ENCODE peak calls at places on chromosomes 1 and 21, in five cellular contexts. U is CD8-positive, alpha-beta T cell; A is ovary; L is heart left ventricle; R is breast epithelium. P is an unnamed sample. For H3K36me3, the result is how much of the 10 kb centered on the place peaks cover.

GRCh38 chr1:169546087-169546995 is 39.9 kb downstream of the F5 start:
- DNase-seq in U (peak), A (peak), L (peak), R (no peak), P (no peak)

GRCh38 chr1:245264226-245264625 is 109.4 kb downstream of the KIF26B start:
- DNase-seq in U (no peak), A (no peak), L (no peak), R (no peak), P (no peak)

GRCh38 chr1:165737196-165737595 is 31.5 kb downstream of the TMCO1 start:
- DNase-seq in U (no peak), A (no peak), L (no peak), R (no peak), P (no peak)

GRCh38 chr1:2489615-2490014 is 13.5 kb downstream of the PLCH2 start:
- DNase-seq in U (no peak), A (no peak), L (no peak), R (no peak), P (no peak)

GRCh38 chr1:24713736-24714135 is 31.5 kb upstream of the CLIC4 start:
- DNase-seq in U (no peak), A (no peak), L (no peak), R (no peak), P (no peak)

GRCh38 chr1:231931846-231932454 is 305.4 kb downstream of the DISC1 start:
- DNase-seq in U (no peak), A (no peak), L (no peak), R (no peak), P (no peak)

GRCh38 chr1:12464627-12465056 is 153.4 kb downstream of the DHRS3 start:
- DNase-seq in U (no peak), A (no peak), L (peak), R (no peak), P (peak)

GRCh38 chr21:15257646-15258045 is 192.8 kb upstream of the NRIP1 start:
- DNase-seq in U (no peak), A (no peak), L (no peak), R (no peak), P (no peak)

GRCh38 chr1:241902376-241903067 is 54.5 kb downstream of the EXO1 start:
- DNase-seq in U (no peak), A (no peak), L (no peak), R (no peak), P (no peak)

GRCh38 chr1:35637401-35637809 is 3.9 kb downstream of the PSMB2 start:
- DNase-seq in U (no peak), A (no peak), L (no peak), R (no peak), P (no peak)

GRCh38 chr21:45541221-45542039 is 810 bp downstream of the SLC19A1 start:
- DNase-seq in U (peak), A (peak), L (peak), R (peak), P (peak)

GRCh38 chr1:34929853-34930701 is 627 bp upstream of the DLGAP3 start:
- DNase-seq in U (no peak), A (no peak), L (no peak), R (no peak), P (no peak)

GRCh38 chr1:207910678-207911354 is at the start of gene CD34:
- DNase-seq in U (no peak), A (peak), L (peak), R (no peak), P (peak)

GRCh38 chr1:225440380-225440957 is 12.6 kb upstream of the LBR start:
- DNase-seq in U (no peak), A (no peak), L (no peak), R (no peak), P (no peak)

GRCh38 chr1:220680085-220680687 is 10.0 kb upstream of the C1orf115 start:
- DNase-seq in U (no peak), A (no peak), L (no peak), R (no peak), P (no peak)

GRCh38 chr21:25750085-25750484 is 15.3 kb downstream of the GABPA start:
- DNase-seq in U (no peak), A (no peak), L (no peak), R (no peak), P (no peak)

GRCh38 chr1:118918230-118918939 is 69.8 kb downstream of the TBX15 start:
- DNase-seq in U (no peak), A (no peak), L (no peak), R (no peak), P (no peak)

GRCh38 chr1:42721926-42722325 is 18.1 kb downstream of the CLDN19 start:
- DNase-seq in U (no peak), A (no peak), L (no peak), R (no peak), P (no peak)

GRCh38 chr1:202438393-202439174 is 90.1 kb downstream of the PPP1R12B start:
- DNase-seq in U (no peak), A (no peak), L (no peak), R (no peak), P (no peak)

GRCh38 chr1:19322481-19322880 is 10.4 kb downstream of the SLC66A1 start:
- DNase-seq in U (no peak), A (peak), L (no peak), R (no peak), P (no peak)

GRCh38 chr1:39877231-39877778 is 6.0 kb downstream of the TRIT1 start:
- DNase-seq in U (no peak), A (no peak), L (no peak), R (no peak), P (no peak)

GRCh38 chr1:26126321-26127084 is 14.9 kb downstream of the PDIK1L start:
- DNase-seq in U (peak), A (no peak), L (no peak), R (no peak), P (no peak)

GRCh38 chr1:43207229-43207853 is 35.2 kb downstream of the CFAP57 start:
- DNase-seq in U (no peak), A (no peak), L (no peak), R (no peak), P (no peak)

GRCh38 chr1:165696625-165697100 is 1.7 kb downstream of the ALDH9A1 start:
- DNase-seq in U (no peak), A (peak), L (peak), R (no peak), P (no peak)

GRCh38 chr1:107141491-107142369 is 891 bp downstream of the NTNG1 start:
- DNase-seq in U (no peak), A (peak), L (peak), R (no peak), P (peak)

GRCh38 chr1:21944261-21945074 is 7.4 kb upstream of the HSPG2 start:
- DNase-seq in U (no peak), A (no peak), L (no peak), R (no peak), P (no peak)

GRCh38 chr1:201309420-201309819 is 26.1 kb downstream of the PKP1 start:
- DNase-seq in U (no peak), A (no peak), L (peak), R (peak), P (no peak)

GRCh38 chr1:82837261-82837660 is 1036.5 kb downstream of the ADGRL2 start:
- DNase-seq in U (no peak), A (no peak), L (no peak), R (no peak), P (no peak)

GRCh38 chr21:34791776-34792503 is 123.1 kb downstream of the CLIC6 start:
- DNase-seq in U (no peak), A (no peak), L (no peak), R (no peak), P (peak)

GRCh38 chr1:93751391-93752250 is 70.0 kb upstream of the BCAR3 start:
- DNase-seq in U (no peak), A (no peak), L (peak), R (no peak), P (no peak)

DNA sequence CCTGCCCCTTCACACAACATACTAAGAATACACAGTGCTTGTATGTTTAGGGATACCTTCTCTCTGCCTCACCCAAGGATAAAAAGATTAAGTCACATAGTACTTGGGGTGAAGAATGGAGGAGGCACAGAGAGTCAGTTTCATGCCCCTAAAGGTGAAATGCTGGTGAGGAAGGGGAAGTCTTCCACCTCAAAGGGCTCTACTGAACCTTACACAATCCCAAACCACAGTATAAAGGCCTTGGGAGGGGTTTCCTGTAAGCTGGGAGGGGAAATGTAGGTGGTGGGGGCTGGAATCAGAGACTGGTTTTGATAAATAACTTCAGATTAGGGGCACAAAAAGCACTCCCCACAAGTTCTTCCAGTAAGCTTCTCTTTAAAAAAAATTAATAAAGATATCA is 3.5 kb downstream of the MINDY1 start:
- DNase-seq in U (no peak), A (no peak), L (no peak), R (no peak), P (no peak)
- H3K4me3 ChIP-seq in U (peak), A (no peak), L (peak), R (no peak), P (no peak)

GRCh38 chr1:155964193-155964592 is 14.2 kb downstream of the ARHGEF2 start:
- DNase-seq in U (no peak), A (no peak), L (no peak), R (no peak), P (no peak)

GRCh38 chr1:155957411-155957915 is 16.0 kb downstream of the RXFP4 start:
- DNase-seq in U (no peak), A (no peak), L (no peak), R (no peak), P (no peak)

GRCh38 chr1:155962599-155963211 is 15.6 kb downstream of the ARHGEF2 start:
- DNase-seq in U (no peak), A (peak), L (peak), R (no peak), P (peak)

GRCh38 chr1:155961937-155962336 is 16.4 kb downstream of the ARHGEF2 start:
- DNase-seq in U (no peak), A (no peak), L (peak), R (no peak), P (peak)

GRCh38 chr1:155960081-155960745 is 18.1 kb downstream of the ARHGEF2 start:
- DNase-seq in U (no peak), A (no peak), L (no peak), R (no peak), P (no peak)
- H3K36me3 ChIP-seq in U (half or more), A (under half), L (half or more), R (under half), P (under half)

GRCh38 chr1:228988655-228989054 is 253.4 kb downstream of the RHOU start:
- DNase-seq in U (no peak), A (no peak), L (peak), R (no peak), P (no peak)

GRCh38 chr1:228990906-228991569 is 255.8 kb downstream of the RHOU start:
- DNase-seq in U (no peak), A (no peak), L (no peak), R (no peak), P (no peak)

GRCh38 chr1:228989992-228990827 is 254.9 kb downstream of the RHOU start:
- DNase-seq in U (no peak), A (peak), L (peak), R (no peak), P (peak)

GRCh38 chr1:228989176-228989575 is 253.9 kb downstream of the RHOU start:
- DNase-seq in U (no peak), A (no peak), L (no peak), R (no peak), P (no peak)

GRCh38 chr1:228989676-228989991 is 254.4 kb downstream of the RHOU start:
- DNase-seq in U (no peak), A (no peak), L (no peak), R (no peak), P (no peak)
- H3K27ac ChIP-seq in U (no peak), A (no peak), L (no peak), R (peak), P (no peak)

DNA sequence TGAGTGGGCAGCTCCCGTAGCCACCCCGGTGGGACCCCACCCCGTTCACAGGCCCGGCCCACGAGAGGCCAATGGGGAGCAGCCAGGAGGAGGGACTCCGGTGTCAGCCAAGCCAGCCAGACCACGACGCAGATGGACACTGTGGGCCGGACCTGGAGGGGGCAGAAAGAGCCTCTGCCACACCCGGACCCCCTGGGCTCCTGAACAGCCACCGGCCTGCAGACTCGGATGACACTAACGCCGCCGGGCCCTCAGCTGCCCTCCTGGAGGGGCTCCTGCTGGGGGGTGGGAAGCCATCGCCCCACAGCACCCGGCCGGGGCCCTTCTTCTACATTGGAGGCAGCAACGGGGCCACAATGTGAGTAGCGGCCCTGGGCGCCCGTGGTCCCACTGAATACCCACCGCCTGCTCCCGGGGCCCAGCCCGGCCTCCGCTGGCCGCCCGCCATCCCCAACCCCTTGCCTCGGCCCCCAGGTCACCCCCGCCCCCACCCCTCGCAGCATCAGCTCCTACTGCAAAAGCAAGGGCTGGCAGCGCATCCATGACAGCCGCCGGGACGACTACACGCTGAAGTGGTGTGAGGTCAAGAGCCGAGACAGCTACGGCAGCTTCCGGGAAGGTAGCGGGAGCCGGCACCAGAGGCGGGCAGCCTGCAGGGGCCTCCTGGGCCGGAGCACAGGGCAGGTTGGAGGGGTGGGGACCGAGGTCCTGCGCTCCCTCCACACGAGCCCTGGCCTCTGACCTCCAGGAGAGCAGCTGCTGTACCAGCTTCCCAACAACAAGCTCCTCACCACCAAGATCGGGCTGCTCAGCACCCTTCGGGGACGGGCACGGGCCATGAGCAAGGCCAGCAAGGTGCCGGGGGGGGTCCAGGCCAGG is 6.5 kb downstream of the TTLL10 start:
- DNase-seq in U (no peak), A (peak), L (peak), R (no peak), P (peak)
- H3K4me3 ChIP-seq in U (no peak), A (no peak), L (no peak), R (no peak), P (no peak)

GRCh38 chr1:112995890-112996289 is 39.9 kb upstream of the SLC16A1 start:
- DNase-seq in U (no peak), A (no peak), L (no peak), R (no peak), P (no peak)

GRCh38 chr1:113002297-113002696 is 46.3 kb upstream of the SLC16A1 start:
- DNase-seq in U (no peak), A (no peak), L (no peak), R (no peak), P (no peak)

GRCh38 chr1:112997781-112998180 is 41.8 kb upstream of the SLC16A1 start:
- DNase-seq in U (no peak), A (no peak), L (no peak), R (no peak), P (no peak)

GRCh38 chr1:113003751-113004690 is 48.0 kb upstream of the SLC16A1 start:
- DNase-seq in U (no peak), A (no peak), L (no peak), R (no peak), P (no peak)

GRCh38 chr1:112998592-112999235 is 42.7 kb upstream of the SLC16A1 start:
- DNase-seq in U (no peak), A (peak), L (peak), R (no peak), P (peak)
- H3K36me3 ChIP-seq in U (under half), A (under half), L (under half), R (under half), P (under half)